ENCODE peak calls at places on chromosomes 12 and 14, in seven cellular contexts. Y is H9, D is cardiac muscle cell, V is heart right ventricle, F is heart left ventricle, U is tibial nerve, C is upper lobe of right lung. X is an unnamed sample. For H3K27me3, the result is how much of the 10 kb centered on the place peaks cover.

GRCh38 chr14:60257862-60258261 is 8.8 kb downstream of the PPM1A start:
- DNase-seq in Y (no peak), C (no peak), U (no peak), F (no peak), D (no peak), V (no peak), X (no peak)

GRCh38 chr14:65073605-65074201 is 28.6 kb downstream of the MAX start:
- DNase-seq in Y (no peak), F (no peak), D (no peak), C (no peak), V (no peak), U (no peak), X (no peak)

GRCh38 chr14:103905861-103906456 is 22.3 kb upstream of the TDRD9 start:
- DNase-seq in F (no peak), C (no peak), U (no peak), V (no peak), D (no peak), Y (peak), X (no peak)

GRCh38 chr14:36268957-36269734 is 51.3 kb downstream of the MBIP start:
- DNase-seq in V (no peak), C (no peak), Y (peak), D (peak), F (no peak), U (no peak), X (no peak)

GRCh38 chr14:105398726-105399440 is 545 bp downstream of the TEX22 start:
- DNase-seq in F (no peak), V (no peak), Y (peak), U (no peak), C (no peak), D (peak), X (no peak)

GRCh38 chr12:32671930-32672785 is 6.9 kb upstream of the DNM1L start:
- DNase-seq in V (peak), D (peak), Y (peak), F (peak), U (peak), C (no peak), X (no peak)

GRCh38 chr12:111546758-111547383 is 52.2 kb downstream of the ATXN2 start:
- DNase-seq in F (no peak), V (no peak), D (no peak), Y (no peak), U (no peak), C (no peak), X (no peak)

GRCh38 chr14:89621009-89621421 is 204.0 kb upstream of the FOXN3 start:
- DNase-seq in V (no peak), D (no peak), Y (no peak), F (no peak), C (no peak), U (no peak), X (no peak)

GRCh38 chr12:105330283-105330937 is at the start of gene C12orf75:
- DNase-seq in V (peak), F (peak), C (peak), U (peak), D (peak), Y (peak), X (peak)

GRCh38 chr14:91897121-91897701 is 29.9 kb upstream of the TC2N start:
- DNase-seq in Y (no peak), U (peak), F (peak), C (peak), D (no peak), V (peak), X (no peak)

GRCh38 chr14:30607156-30607780 is 14.9 kb upstream of the SCFD1 start:
- DNase-seq in U (no peak), C (no peak), F (no peak), D (no peak), V (no peak), Y (no peak), X (no peak)

GRCh38 chr14:92105845-92106094 is 612 bp downstream of the ATXN3 start:
- DNase-seq in Y (no peak), D (peak), C (peak), F (peak), V (peak), U (peak), X (no peak)

GRCh38 chr14:69690042-69690441 is 76.9 kb upstream of the SRSF5 start:
- DNase-seq in U (no peak), D (no peak), F (no peak), V (no peak), Y (no peak), C (no peak), X (no peak)

GRCh38 chr14:45426685-45427282 is 173.8 kb upstream of the MIS18BP1 start:
- DNase-seq in F (no peak), Y (peak), D (peak), U (no peak), V (no peak), C (no peak), X (no peak)

GRCh38 chr12:26287666-26288408 is 92.5 kb downstream of the SSPN start:
- DNase-seq in C (no peak), F (peak), V (peak), D (no peak), Y (no peak), U (peak), X (no peak)

GRCh38 chr12:31011746-31012567 is 61.7 kb upstream of the DDX11 start:
- DNase-seq in F (no peak), V (no peak), C (peak), D (no peak), U (no peak), Y (no peak), X (no peak)

GRCh38 chr14:88476825-88477224 is 78.0 kb downstream of the PTPN21 start:
- DNase-seq in F (no peak), D (no peak), V (no peak), C (no peak), Y (no peak), U (no peak), X (no peak)

GRCh38 chr14:79197516-79197915 is 1013.8 kb downstream of the DIO2 start:
- DNase-seq in V (no peak), C (no peak), U (no peak), F (no peak), D (no peak), Y (no peak), X (no peak)

GRCh38 chr12:19440019-19440858 is 947 bp downstream of the AEBP2 start:
- DNase-seq in Y (peak), F (peak), D (peak), C (peak), V (peak), U (peak), X (peak)

GRCh38 chr14:75184447-75184846 is 8.0 kb upstream of the TMED10 start:
- DNase-seq in F (no peak), V (no peak), U (no peak), Y (no peak), D (no peak), C (no peak), X (no peak)

GRCh38 chr14:35159742-35160409 is 37.5 kb downstream of the PRORP start:
- DNase-seq in V (no peak), D (no peak), Y (no peak), C (no peak), U (no peak), F (no peak), X (no peak)

GRCh38 chr12:100391856-100392255 is 35.0 kb downstream of the SLC17A8 start:
- DNase-seq in D (no peak), U (peak), V (no peak), Y (no peak), C (no peak), F (no peak), X (no peak)

GRCh38 chr14:34231626-34232025 is 230.4 kb downstream of the SPTSSA start:
- DNase-seq in C (no peak), V (peak), D (no peak), Y (no peak), F (peak), U (peak), X (no peak)

GRCh38 chr12:121773011-121773777 is 20.3 kb downstream of the RHOF start:
- DNase-seq in Y (peak), V (peak), U (peak), F (no peak), D (peak), C (peak), X (peak)

GRCh38 chr12:119699199-119699765 is 31.3 kb downstream of the PRKAB1 start:
- DNase-seq in F (no peak), Y (no peak), C (no peak), D (no peak), V (no peak), U (no peak), X (no peak)

GRCh38 chr14:83342590-83342989 is 1808.9 kb upstream of the SEL1L start:
- DNase-seq in C (no peak), U (peak), D (no peak), Y (no peak), V (peak), F (peak), X (no peak)

GRCh38 chr12:64595863-64596793 is 14.2 kb upstream of the RASSF3 start:
- DNase-seq in C (no peak), V (no peak), F (no peak), Y (no peak), D (no peak), U (peak), X (no peak)

GRCh38 chr14:96090441-96091148 is 51.4 kb downstream of the C14orf132 start:
- DNase-seq in F (peak), D (peak), V (peak), C (no peak), Y (no peak), U (peak), X (no peak)

GRCh38 chr12:1880876-1881275 is 37.6 kb downstream of the CACNA2D4 start:
- DNase-seq in Y (peak), C (no peak), U (no peak), D (no peak), F (no peak), V (no peak), X (no peak)
- H3K27me3 ChIP-seq in Y (under half), C (under half), U (under half), D (under half), F (under half), V (under half), X (under half)

DNA sequence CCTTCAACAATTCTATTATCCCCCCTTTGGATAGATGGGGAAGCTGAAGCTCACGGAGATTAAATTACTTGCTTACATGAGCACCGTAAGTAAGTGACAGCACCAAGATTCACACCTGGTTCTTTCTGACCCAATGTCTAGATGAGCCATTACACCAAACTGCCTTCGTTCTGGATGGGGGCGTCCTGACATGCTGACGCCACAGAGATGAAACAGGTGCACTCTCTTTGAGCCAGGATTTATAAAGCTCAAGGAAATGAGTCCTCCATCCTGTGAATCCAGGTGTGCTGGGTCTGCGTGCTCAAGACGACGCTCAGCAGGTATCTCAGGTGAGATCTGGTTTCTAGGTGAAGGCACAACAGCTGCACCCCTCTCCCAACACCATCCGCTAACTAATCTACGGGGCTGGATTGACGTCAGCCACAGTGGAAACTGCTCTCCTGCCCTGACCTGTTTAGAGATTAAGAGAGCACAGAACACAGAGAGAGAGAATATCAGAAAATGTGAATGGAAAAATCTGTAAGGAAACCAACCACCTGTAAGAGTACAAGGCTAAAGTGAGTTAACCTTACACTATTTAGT is 61.6 kb downstream of the KSR2 start:
- DNase-seq in V (no peak), C (no peak), F (no peak), U (no peak), D (no peak), Y (peak), X (no peak)
- TF ChIP-seq CTCF in V (no peak), C (no peak), F (no peak), U (no peak), D (no peak), Y (peak), X (no peak)

GRCh38 chr12:8590842-8591545 is 21.7 kb downstream of the AICDA start:
- DNase-seq in Y (no peak), C (no peak), U (no peak), F (no peak), V (no peak), D (no peak), X (no peak)
- H3K27me3 ChIP-seq in Y (under half), C (under half), U (under half), F (under half), V (under half), D (under half), X (under half)

GRCh38 chr14:49853158-49853477 is 530 bp upstream of the NEMF start:
- DNase-seq in Y (no peak), U (no peak), F (no peak), C (no peak), V (no peak), D (no peak), X (no peak)
- TF ChIP-seq CTCF in Y (no peak), U (no peak), F (no peak), C (no peak), V (no peak), D (no peak), X (no peak)

DNA sequence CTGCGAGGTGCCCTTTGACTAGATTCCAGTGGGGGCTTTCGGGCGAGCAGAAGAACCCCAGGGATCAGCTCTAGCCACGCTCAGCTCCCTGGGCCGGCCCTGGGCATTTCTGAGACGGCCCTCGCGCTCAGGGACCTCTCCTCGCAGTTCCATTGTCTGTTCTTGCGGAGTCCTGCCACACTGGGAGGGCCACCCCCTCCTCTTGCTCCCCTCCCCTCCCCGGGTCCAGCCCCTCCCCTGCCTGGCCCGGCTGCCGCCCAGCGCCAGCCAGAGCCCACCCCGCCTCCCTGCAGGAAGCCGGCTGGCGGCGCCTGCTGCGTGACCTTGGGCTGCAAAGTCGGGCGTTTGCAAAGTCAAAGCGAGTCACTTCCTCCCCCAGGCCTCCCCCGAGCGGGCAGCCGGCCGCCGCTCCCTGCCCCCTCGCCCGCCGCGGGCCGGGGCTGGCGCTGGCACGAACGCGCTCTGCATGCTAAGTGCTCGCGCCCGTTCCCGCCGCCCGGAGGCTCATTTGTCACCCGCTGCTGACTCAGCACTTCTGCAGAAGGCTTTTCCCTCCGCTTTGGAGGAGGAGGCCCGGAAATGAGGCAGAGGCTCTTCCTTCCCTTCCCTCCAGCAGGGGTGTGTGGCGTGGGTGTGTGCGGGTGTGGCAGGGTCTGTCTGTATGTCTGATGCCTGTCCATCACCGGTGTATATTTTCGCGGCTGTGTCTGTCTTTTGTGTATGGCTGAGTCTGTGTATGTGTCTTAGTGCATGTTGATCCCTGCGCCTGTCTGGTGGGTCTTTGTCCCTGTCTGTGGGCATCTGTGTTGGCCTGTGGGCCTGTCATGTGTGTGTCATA is 72.0 kb downstream of the IRF2BPL start:
- DNase-seq in V (peak), Y (peak), F (peak), U (peak), D (peak), C (peak), X (peak)
- H3K27me3 ChIP-seq in V (under half), Y (under half), F (under half), U (under half), D (under half), C (under half), X (under half)

GRCh38 chr12:67747869-67748760 is 99.6 kb downstream of the DYRK2 start:
- DNase-seq in F (no peak), C (no peak), U (no peak), Y (no peak), D (no peak), V (no peak), X (no peak)
- TF ChIP-seq CTCF in F (no peak), C (no peak), U (no peak), Y (no peak), D (no peak), V (no peak), X (no peak)

DNA sequence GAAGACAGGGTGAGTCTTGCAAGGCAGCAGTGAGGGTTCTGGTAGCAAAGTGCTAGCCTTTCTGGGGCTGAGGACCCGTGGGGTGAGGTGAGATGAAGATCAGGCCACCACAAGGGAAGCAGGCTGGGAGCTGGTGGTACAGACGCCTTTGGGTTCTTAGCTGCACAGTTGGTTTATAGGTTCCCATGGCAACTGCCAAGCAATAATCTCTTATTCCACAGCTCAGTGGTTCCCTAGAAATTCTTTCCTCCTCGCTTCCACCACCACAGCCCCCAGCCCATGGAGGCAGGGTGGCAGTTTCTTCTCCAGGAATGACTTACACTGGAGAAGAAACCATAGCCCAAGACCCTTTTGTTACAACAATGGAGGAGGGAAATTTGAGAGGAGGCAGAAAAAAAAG is 82.1 kb downstream of the CMKLR1 start:
- DNase-seq in D (no peak), V (no peak), F (no peak), C (no peak), Y (no peak), U (no peak), X (no peak)
- H3K27me3 ChIP-seq in D (under half), V (under half), F (under half), C (under half), Y (under half), U (under half), X (under half)